ENCODE peak calls at places on chromosomes 13 and 19, in six cellular contexts. H is A549, Y is K562, Q is HepG2, L is endothelial cell of umbilical vein, S is GM12878. G is an unnamed sample.

GRCh38 chr13:114225610-114226009 is 9.1 kb upstream of the CDC16 start:
- DNase-seq in S (no peak), L (no peak), H (no peak), Y (no peak), Q (no peak), G (peak)

GRCh38 chr19:15457701-15458484 is 6.5 kb downstream of the RASAL3 start:
- DNase-seq in Q (no peak), L (no peak), S (no peak), H (no peak), Y (no peak), G (no peak)

GRCh38 chr19:39544201-39544903 is 4.4 kb upstream of the EID2 start:
- DNase-seq in Q (no peak), L (no peak), Y (no peak), H (no peak), S (no peak), G (no peak)

GRCh38 chr13:33380487-33381079 is 95.0 kb upstream of the STARD13 start:
- DNase-seq in Y (no peak), Q (peak), S (no peak), L (no peak), H (no peak), G (no peak)

GRCh38 chr13:20422362-20422761 is 103.3 kb downstream of the CRYL1 start:
- DNase-seq in Q (no peak), L (no peak), Y (no peak), H (no peak), S (no peak), G (no peak)

GRCh38 chr13:102399791-102400618 is 1.8 kb downstream of the FGF14 start:
- DNase-seq in S (no peak), Q (no peak), H (peak), Y (no peak), L (no peak), G (no peak)

GRCh38 chr19:39813264-39813998 is 20.5 kb downstream of the DYRK1B start:
- DNase-seq in Y (no peak), L (no peak), S (no peak), H (no peak), Q (no peak), G (no peak)

GRCh38 chr19:53463263-53463662 is 4.3 kb upstream of the ZNF813 start:
- DNase-seq in Y (peak), L (peak), S (no peak), H (no peak), Q (no peak), G (no peak)

GRCh38 chr19:4320419-4320818 is 16.0 kb downstream of the FSD1 start:
- DNase-seq in Y (no peak), Q (no peak), H (no peak), S (no peak), L (no peak), G (no peak)

GRCh38 chr13:84296386-84296785 is 414.1 kb upstream of the SLITRK1 start:
- DNase-seq in S (no peak), L (no peak), Y (no peak), H (no peak), Q (no peak), G (no peak)

GRCh38 chr19:52237771-52238400 is 31.5 kb upstream of the ZNF766 start:
- DNase-seq in H (no peak), Q (peak), L (peak), Y (peak), S (peak), G (peak)

DNA sequence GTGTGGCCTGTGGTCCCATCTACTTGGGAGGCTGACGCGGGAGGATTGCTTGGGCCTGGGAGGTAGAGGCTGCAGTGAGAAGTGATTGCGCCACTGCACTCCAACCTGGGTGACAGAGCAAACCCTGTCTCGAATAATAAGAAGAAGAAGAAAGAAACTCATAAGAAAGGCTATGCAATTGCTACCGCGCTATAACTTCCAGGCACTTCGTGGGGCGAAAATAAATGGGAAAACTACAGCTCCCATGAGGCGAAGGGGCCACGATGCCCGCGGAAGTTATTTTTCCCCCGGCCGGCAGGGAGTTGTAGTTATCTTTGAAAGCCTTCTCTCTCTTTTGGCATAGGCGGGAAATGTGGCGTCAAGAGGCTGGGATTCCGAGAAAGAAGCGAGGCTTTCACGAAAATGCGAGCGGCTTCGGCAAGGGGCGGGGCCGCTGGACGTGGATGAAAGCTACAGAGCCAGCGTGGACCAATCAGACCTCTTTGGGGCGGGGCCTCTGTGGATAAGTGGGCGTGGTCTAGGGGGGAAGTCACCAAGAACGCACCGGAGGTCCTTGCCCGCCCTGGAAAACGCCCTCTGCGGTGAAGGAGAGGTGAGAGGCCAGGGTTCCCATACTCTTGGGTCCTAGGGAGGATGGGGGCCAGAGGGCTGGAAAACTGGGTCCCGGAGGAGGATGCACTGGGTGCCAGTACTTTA is at the start of gene NUCB1:
- DNase-seq in L (peak), Y (peak), Q (peak), S (peak), H (peak), G (peak)
- TF ChIP-seq POLR2A in L (peak), Y (peak), Q (peak), S (peak), H (peak), G (peak)

GRCh38 chr13:47503468-47503867 is 497.6 kb downstream of the SUCLA2 start:
- DNase-seq in Y (no peak), H (no peak), L (no peak), Q (no peak), S (no peak), G (no peak)
- TF ChIP-seq MYC in Y (no peak), H (no peak), L (no peak), Q (no peak), S (no peak), G (no peak)

GRCh38 chr13:47837906-47838305 is 163.2 kb downstream of the SUCLA2 start:
- DNase-seq in H (no peak), Q (no peak), L (no peak), Y (no peak), S (no peak), G (no peak)
- TF ChIP-seq POLR2A in H (no peak), Q (no peak), L (no peak), Y (no peak), S (no peak), G (no peak)

DNA sequence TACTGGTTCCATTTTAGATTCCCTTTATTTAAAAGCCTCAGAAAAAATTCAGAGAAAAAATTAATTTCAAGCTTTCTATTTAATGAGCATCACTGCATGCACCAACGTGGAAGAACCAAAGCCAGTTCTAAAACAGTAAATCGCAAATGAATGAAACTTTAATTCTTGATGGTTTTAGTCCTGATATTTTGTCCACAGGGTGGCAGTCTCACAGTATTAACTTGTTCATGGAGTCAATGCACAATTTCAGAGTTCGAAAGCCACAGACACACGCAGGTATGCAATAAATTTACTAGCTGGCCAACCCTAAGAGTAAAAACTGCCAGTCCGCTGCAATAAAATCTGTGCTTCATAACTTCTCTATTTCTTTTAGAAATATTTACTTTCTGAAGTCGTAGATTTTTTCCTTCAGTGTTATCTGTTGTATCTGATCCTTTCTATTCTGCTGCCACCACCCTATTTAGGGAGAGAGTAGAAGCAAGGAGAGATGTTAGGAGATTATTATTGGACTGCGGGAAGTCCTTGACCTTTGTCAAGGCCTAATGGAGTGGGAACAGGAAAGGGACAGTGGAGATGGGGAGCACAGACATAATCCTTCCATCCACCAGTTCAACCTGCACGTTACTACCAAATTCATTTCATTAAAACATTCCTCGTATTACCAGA is 7.0 kb upstream of the WBP4 start:
- DNase-seq in Y (no peak), L (peak), Q (peak), S (peak), H (peak), G (peak)
- TF ChIP-seq MYC in Y (no peak), L (no peak), Q (no peak), S (no peak), H (no peak), G (peak)

DNA sequence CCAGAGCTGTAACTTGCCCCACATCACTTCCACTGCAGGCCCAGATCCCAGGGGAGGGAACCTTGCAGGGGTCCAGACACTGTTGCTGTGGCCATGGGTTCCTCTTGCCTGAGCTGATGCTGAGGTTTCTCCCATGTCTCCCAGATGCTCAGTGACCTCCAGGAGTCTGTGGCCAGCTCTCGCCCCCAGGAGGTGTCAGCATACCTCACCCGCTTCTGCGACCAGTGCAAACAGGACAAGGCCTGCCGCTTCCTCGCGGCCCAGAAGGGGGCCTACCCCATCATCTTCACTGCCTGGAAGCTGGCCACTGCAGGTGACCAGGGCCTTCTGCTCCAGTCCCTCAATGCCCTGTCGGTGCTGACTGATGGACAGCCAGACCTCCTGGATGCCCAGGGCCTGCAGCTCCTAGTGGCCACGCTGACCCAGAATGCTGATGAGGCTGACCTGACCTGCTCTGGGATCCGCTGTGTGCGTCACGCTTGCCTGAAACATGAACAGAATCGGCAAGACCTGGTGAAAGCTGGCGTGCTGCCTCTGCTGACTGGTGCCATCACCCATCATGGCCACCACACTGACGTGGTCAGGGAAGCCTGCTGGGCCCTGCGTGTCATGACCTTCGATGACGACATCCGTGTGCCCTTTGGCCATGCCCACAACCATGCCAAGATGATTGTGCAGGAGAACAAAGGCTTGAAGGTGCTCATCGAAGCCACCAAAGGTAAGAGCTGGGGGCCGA is 12.1 kb upstream of the SLC25A42 start:
- DNase-seq in H (no peak), L (no peak), S (no peak), Q (no peak), Y (peak), G (no peak)
- TF ChIP-seq POLR2A in H (no peak), L (no peak), S (no peak), Q (no peak), Y (peak), G (no peak)

DNA sequence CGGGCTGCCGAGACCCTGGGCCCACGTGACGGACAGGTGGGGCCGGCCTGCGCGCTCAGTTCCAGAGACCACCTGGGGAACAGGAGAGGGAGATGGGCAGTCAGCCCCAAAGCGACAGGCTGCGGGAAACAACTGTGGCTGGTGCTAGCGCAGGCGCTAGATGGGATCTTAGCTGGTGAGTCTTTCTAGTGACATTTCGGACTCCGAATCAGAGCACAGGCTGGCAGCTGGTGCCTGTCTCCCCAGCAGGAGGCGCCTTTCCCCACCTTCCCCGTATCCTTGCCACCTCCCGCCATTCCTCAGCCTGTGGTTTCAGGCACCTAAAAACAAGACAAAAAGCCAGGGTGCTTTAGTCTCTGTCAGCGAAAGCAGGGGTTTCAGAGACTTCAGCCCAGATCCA is 19.4 kb upstream of the RANBP3 start:
- DNase-seq in Y (no peak), S (no peak), Q (no peak), L (no peak), H (no peak), G (no peak)
- TF ChIP-seq MYC in Y (no peak), S (no peak), Q (no peak), L (no peak), H (no peak), G (no peak)

GRCh38 chr19:45613926-45614725 is 12.1 kb upstream of the GPR4 start:
- DNase-seq in Y (peak), H (peak), Q (no peak), L (peak), S (peak), G (peak)
- TF ChIP-seq POLR2A in Y (no peak), H (no peak), Q (no peak), L (peak), S (peak), G (no peak)

GRCh38 chr13:27007166-27007565 is 164.4 kb downstream of the USP12 start:
- DNase-seq in H (no peak), L (no peak), Y (no peak), S (no peak), Q (no peak), G (no peak)

GRCh38 chr13:27005556-27005955 is 166.1 kb downstream of the USP12 start:
- DNase-seq in H (no peak), Q (no peak), L (no peak), Y (no peak), S (no peak), G (peak)

GRCh38 chr13:27005976-27006518 is 165.6 kb downstream of the USP12 start:
- DNase-seq in S (no peak), H (no peak), L (no peak), Q (no peak), Y (no peak), G (no peak)

GRCh38 chr13:27004866-27005265 is 166.7 kb downstream of the USP12 start:
- DNase-seq in H (no peak), S (no peak), L (no peak), Y (no peak), Q (no peak), G (no peak)

GRCh38 chr13:27006519-27007161 is 165.0 kb downstream of the USP12 start:
- DNase-seq in L (no peak), Y (no peak), Q (no peak), S (no peak), H (no peak), G (peak)
- TF ChIP-seq MYC in L (no peak), Y (no peak), Q (no peak), S (no peak), H (no peak), G (no peak)

G was measured in NB4.